ENCODE peak calls at places on chromosomes 7 and 10, in eight cellular contexts. T is astrocyte of the spinal cord, U is tibial nerve, V is left ventricle myocardium inferior, I is hepatocyte, O is fibroblast of lung, Y is body of pancreas, Q is brain microvascular endothelial cell. L is an unnamed sample.

GRCh38 chr7:104980969-104981670 is 32.9 kb upstream of the KMT2E start:
- DNase-seq in T (peak), U (no peak), V (no peak), I (peak), O (peak), Y (no peak), Q (no peak), L (no peak)

GRCh38 chr7:158838238-158838637 is 8.9 kb upstream of the ESYT2 start:
- DNase-seq in T (no peak), U (no peak), V (no peak), I (no peak), O (no peak), Y (no peak), Q (no peak), L (no peak)

GRCh38 chr10:34880817-34881216 is 65.7 kb upstream of the PARD3 start:
- DNase-seq in T (no peak), U (no peak), V (no peak), I (no peak), O (no peak), Y (no peak), Q (no peak), L (no peak)

GRCh38 chr10:37638569-37638968 is 218.8 kb downstream of the ZNF248 start:
- DNase-seq in T (no peak), U (no peak), V (no peak), I (no peak), O (no peak), Y (no peak), Q (no peak), L (no peak)

GRCh38 chr10:79050896-79051555 is 17.7 kb upstream of the ZMIZ1 start:
- DNase-seq in T (no peak), U (no peak), V (peak), I (no peak), O (no peak), Y (peak), Q (no peak), L (no peak)

GRCh38 chr7:139776486-139777303 is 1.1 kb downstream of the HIPK2 start:
- DNase-seq in T (peak), U (no peak), V (no peak), I (peak), O (peak), Y (peak), Q (peak), L (no peak)

GRCh38 chr10:95530021-95530420 is 31.1 kb downstream of the SORBS1 start:
- DNase-seq in T (no peak), U (no peak), V (no peak), I (no peak), O (no peak), Y (no peak), Q (no peak), L (no peak)

GRCh38 chr10:63702107-63702506 is 180.9 kb downstream of the REEP3 start:
- DNase-seq in T (no peak), U (no peak), V (no peak), I (no peak), O (no peak), Y (no peak), Q (no peak), L (no peak)

DNA sequence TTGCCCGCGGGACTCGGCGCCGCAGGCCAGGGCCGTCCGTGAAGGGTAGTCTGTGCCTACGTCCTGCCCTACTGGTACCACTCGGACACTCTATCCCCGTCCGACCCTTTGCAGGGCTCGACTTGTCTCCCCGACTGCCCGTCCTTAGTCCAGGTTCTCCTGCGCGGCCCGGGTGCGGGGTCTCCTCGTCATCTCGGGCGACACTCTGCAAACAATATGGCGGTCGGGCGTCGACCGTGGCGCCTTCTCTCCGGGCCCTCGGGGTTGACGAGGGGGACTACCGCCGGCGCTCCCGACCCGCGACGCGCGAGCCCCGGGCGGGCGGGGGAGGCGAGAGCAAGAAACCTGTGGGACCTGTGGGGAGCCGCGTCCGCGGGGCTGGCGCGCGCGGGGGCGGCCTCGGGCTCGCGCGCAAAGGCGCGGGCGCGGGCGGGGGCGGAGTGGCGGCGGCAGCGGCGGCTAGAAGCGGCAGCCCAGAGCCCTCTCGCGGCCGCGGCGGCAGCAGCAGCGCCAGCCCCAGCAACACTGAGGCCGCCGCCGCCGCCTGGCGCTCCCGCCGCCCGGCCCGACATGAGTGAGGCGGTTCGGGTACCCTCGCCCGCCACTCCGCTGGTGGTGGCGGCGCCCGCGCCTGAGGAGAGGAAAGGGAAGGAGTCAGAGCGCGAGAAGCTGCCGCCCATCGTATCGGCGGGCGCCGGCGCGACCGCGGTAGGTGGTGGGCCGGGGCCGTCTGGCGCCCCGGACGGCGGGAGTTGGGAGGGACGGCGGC is at the start of gene HECTD2:
- DNase-seq in T (peak), U (peak), V (peak), I (peak), O (peak), Y (peak), Q (peak), L (no peak)
- TF ChIP-seq CTCF in T (peak), U (peak), V (peak), I (peak), O (no peak), Y (peak), Q (peak), L (no peak)

DNA sequence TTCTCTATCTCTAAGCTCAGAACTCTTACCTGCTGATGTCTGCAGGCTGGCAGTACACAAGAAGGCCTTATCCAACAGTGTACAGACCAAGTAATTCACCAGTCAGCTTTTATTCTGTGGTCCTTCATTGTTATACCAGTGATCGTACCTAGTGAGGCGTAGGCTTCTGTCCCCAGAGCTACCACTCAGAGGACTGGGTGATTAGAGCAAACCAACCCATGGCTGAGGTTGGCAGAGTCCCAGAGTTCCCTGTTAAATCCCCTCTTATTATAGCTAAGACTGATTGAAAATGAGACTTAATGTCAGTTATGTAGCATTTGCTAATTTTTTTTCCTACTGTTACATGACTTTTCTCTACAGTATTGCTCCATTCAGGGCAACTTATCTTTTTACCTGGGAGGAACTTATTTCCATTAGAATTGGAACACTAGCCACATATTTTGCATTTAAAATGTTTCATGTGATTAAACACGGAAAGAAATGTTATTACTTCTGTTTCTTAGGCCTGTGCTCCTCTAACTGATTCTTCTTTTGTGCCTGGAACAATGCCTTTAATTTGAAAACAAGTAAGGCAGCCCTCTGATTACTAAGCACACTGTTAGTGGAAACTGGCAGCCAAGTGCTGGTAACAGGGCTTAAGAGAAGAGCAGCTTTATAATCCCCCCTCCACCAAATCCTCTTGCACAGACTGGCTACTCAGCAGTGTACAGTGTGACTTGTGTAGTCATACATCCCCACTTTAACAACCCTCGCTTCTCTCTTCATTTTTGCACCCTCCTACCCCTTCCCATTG is 127.1 kb downstream of the LRRC4 start:
- DNase-seq in T (no peak), U (no peak), V (no peak), I (no peak), O (no peak), Y (no peak), Q (no peak), L (peak)
- H3K4me3 ChIP-seq in T (no peak), U (no peak), V (no peak), I (no peak), O (no peak), Y (no peak), Q (no peak), L (no peak)

DNA sequence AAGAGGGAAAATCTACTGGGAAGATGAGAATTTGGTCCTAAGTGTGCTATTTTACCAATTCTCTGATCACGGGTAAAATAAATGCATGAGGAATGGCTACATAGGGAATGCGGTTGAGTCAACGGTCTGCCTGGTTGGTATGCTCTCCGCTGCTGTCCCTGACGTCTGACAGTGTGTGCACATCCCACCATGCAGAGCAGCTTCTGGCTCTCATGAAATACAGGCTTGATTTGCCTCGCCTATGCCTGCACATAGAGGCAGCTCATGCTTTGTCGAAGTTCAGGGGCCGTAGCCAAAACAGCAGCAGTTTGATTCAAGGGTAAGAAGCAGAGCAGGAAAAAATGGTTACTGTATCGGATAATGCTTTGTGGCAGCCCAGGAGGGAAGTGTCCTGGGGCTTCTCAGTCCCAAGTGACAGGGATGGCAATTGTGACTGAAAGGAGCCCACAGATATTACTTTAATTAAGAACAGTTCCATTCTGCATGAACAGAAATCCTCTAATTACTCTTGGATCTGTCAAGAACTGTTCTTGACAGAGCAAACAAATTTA is 268.4 kb upstream of the SLC26A5 start:
- DNase-seq in T (no peak), U (no peak), V (no peak), I (no peak), O (no peak), Y (no peak), Q (peak), L (no peak)
- TF ChIP-seq CTCF in T (no peak), U (no peak), V (no peak), I (no peak), O (no peak), Y (no peak), Q (no peak), L (no peak)

GRCh38 chr10:84177541-84178386 is 4.2 kb downstream of the GPR15LG start:
- DNase-seq in T (no peak), U (no peak), V (peak), I (no peak), O (no peak), Y (no peak), Q (no peak), L (no peak)
- H3K4me3 ChIP-seq in T (no peak), U (no peak), V (no peak), I (no peak), O (no peak), Y (no peak), Q (no peak), L (no peak)

DNA sequence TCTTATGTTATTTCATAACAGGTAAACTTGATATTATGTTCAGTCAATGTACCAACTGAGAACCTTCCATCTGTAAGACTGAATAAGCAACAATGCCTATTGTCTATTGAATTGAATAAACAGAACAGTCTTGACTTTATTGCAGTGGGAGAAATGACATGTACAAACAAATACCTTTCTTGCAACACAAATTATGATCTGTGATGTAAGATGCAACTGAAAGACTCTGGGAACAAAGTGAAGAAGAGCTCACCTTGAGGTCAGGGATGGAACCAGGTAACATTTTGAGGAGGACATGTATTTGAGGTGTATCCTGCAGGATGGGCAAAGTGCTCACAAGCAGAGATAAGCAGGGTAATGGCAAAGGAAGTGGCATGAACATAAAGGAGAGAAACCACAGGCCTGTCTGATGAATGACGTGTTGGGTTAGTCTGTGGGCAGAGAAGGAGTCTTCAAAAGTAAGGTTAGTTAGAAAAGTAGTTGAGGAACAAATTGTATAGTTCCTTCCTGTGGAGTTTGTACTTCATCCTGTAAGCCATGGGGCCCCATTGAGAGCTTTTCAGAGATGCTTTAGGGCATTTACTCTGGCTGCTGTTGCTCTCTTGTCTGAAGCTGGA is 9.5 kb downstream of the PNLIPRP3 start:
- DNase-seq in T (no peak), U (no peak), V (no peak), I (no peak), O (no peak), Y (no peak), Q (no peak), L (no peak)
- TF ChIP-seq CTCF in T (no peak), U (no peak), V (no peak), I (no peak), O (no peak), Y (no peak), Q (no peak), L (no peak)

DNA sequence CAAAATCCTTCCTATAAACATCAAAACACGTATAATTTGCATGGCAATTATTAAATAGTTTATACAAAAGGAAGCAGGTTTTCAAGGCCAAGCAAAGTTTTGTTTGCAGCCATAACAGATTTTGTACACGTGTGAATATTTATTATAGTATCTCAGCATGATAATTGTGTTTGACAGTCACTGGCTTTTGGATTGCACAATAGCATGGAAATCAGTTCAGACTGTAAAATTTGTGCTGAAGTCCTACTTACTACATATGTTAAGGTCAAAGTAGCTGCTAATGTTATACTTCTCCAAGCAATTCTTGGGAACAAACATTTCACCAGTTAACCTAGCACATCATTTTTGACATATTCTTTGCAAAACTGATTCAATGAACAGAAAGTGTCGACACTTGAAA is 287.6 kb upstream of the POM121L12 start:
- DNase-seq in T (no peak), U (no peak), V (no peak), I (no peak), O (no peak), Y (no peak), Q (no peak), L (no peak)
- H3K4me3 ChIP-seq in T (no peak), U (no peak), V (no peak), I (no peak), O (no peak), Y (no peak), Q (no peak), L (no peak)

GRCh38 chr7:55423891-55424290 is 58.8 kb downstream of the LANCL2 start:
- DNase-seq in T (no peak), U (no peak), V (no peak), I (no peak), O (no peak), Y (no peak), Q (no peak), L (no peak)

GRCh38 chr7:55425141-55425752 is 60.1 kb downstream of the LANCL2 start:
- DNase-seq in T (no peak), U (no peak), V (no peak), I (no peak), O (no peak), Y (no peak), Q (no peak), L (no peak)

GRCh38 chr7:55420535-55420934 is 55.4 kb downstream of the LANCL2 start:
- DNase-seq in T (no peak), U (no peak), V (no peak), I (no peak), O (peak), Y (no peak), Q (peak), L (no peak)

GRCh38 chr7:55426676-55427075 is 61.5 kb downstream of the LANCL2 start:
- DNase-seq in T (no peak), U (no peak), V (no peak), I (no peak), O (no peak), Y (no peak), Q (no peak), L (no peak)

DNA sequence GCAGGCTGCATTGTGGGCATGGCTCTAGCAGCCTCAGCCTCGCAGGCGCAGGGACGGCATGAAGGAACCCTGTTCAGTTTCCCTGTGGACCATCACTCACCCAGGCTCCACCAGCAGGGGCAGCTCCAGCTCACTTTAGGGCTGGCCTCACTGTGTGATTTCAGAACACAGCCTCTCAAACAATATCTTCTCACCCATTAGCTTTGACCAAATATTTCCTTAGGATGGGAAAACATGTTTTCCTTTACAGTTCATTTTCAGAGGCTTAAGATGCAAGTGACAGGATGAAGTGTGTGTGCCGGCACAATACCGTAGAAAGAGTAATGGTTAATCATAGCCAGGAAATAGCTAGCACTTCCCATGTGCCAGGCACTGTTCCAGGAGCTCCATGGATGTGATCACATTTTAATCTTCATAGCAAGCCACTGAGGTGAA is 58.2 kb downstream of the LANCL2 start:
- DNase-seq in T (peak), U (no peak), V (no peak), I (no peak), O (no peak), Y (no peak), Q (peak), L (no peak)
- TF ChIP-seq CTCF in T (peak), U (peak), V (no peak), I (no peak), O (peak), Y (no peak), Q (peak), L (peak)

DNA sequence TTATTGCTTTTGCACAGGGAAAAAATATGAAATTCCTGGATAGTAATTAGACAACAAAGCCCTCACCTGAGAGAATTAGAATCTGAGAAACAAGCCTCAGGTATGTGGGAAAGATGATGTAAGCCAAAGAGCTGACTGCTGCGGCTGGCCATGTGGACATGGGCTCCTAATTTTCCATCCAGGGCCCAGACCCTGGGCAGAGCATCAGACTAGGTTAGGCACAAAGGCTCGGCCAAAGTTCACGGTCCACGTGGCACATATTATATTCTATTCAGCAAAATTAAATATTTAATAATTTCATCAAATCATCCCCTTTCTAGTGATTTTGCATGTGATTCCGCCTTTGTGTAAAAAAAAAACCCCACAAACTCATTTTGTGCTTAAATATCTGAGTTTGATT is 5.1 kb downstream of the CYP3A4 start:
- DNase-seq in T (no peak), U (no peak), V (no peak), I (no peak), O (no peak), Y (no peak), Q (no peak), L (no peak)
- H3K4me3 ChIP-seq in T (no peak), U (no peak), V (no peak), I (no peak), O (no peak), Y (no peak), Q (no peak), L (no peak)